ENCODE peak calls at places on chromosomes 3 and 15, in four cellular contexts. P, B, X and S are unnamed samples.

GRCh38 chr3:150005243-150006102 is 34.8 kb upstream of the PFN2 start:
- DNase-seq in P (peak), B (no peak), X (peak), S (no peak)

GRCh38 chr15:52649686-52650085 is 29.5 kb downstream of the ATOSA start:
- DNase-seq in P (no peak), B (no peak), X (no peak), S (no peak)

GRCh38 chr15:101561584-101561906 is 72.0 kb upstream of the PCSK6 start:
- DNase-seq in P (no peak), B (no peak), X (no peak), S (no peak)

GRCh38 chr3:168341192-168341816 is 245.6 kb upstream of the GOLIM4 start:
- DNase-seq in P (no peak), B (no peak), X (peak), S (no peak)

GRCh38 chr3:39378092-39378491 is 5.1 kb upstream of the SLC25A38 start:
- DNase-seq in P (peak), B (peak), X (peak), S (peak)

GRCh38 chr3:175338775-175339535 is 479.8 kb downstream of the NAALADL2 start:
- DNase-seq in P (peak), B (no peak), X (peak), S (no peak)

GRCh38 chr3:94716326-94717018 is 653.6 kb downstream of the NSUN3 start:
- DNase-seq in P (peak), B (no peak), X (peak), S (no peak)

GRCh38 chr3:114567774-114568173 is 273.9 kb downstream of the TIGIT start:
- DNase-seq in P (peak), B (no peak), X (no peak), S (no peak)

GRCh38 chr15:66706840-66707239 is 4.8 kb downstream of the SMAD6 start:
- DNase-seq in P (no peak), B (no peak), X (no peak), S (no peak)

GRCh38 chr3:4289044-4289443 is 14.1 kb upstream of the SETMAR start:
- DNase-seq in P (peak), B (no peak), X (no peak), S (no peak)

GRCh38 chr3:120182613-120183524 is 88.6 kb upstream of the GSK3B start:
- DNase-seq in P (peak), B (peak), X (peak), S (no peak)

GRCh38 chr3:79815478-79815877 is 47.7 kb upstream of the ROBO1 start:
- DNase-seq in P (no peak), B (no peak), X (no peak), S (no peak)

GRCh38 chr3:5292512-5292911 is 105.0 kb downstream of the EDEM1 start:
- DNase-seq in P (no peak), B (no peak), X (no peak), S (no peak)

DNA sequence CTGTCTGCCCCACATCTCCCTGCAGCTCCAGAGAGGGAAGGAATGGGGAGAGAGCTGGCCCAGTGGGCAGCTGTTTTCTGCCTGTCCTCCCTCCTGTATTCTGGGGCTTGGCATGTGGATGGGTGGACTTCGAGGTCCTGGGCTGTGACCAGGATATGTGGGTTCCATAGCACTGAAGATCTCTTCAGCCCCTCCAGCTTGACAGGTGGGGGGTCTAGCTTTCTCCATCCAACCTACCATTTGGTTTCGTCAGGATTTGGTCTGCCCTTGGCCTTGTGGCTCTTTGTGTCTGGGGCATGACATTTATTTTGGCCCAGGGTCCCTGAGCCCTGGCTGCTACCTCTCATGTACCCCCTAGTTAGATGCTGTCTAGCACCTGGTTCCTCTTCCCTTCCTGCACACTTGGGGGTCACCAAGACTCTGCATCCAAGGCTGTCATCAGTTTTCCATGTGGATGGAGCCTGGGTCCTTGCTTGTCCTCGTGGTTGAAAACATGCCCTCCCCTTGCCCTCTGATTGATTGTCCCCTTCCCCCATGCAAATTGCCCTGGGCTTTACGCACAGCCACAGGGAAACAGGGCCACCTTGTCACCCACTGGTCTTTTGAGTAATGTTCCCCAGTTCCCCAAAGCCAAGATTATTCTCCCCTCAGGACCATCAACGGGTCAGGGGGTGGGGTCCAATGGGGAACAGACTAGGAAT is 3.2 kb downstream of the EPHB3 start:
- DNase-seq in P (no peak), B (no peak), X (no peak), S (no peak)
- H3K9ac ChIP-seq in P (peak), B (no peak), X (peak), S (no peak)

GRCh38 chr3:134460965-134461364 is 24.8 kb downstream of the ANAPC13 start:
- DNase-seq in P (no peak), B (no peak), X (peak), S (no peak)

GRCh38 chr3:134464693-134465385 is 20.9 kb downstream of the ANAPC13 start:
- DNase-seq in P (peak), B (no peak), X (no peak), S (no peak)

GRCh38 chr3:134459506-134460041 is 26.2 kb downstream of the ANAPC13 start:
- DNase-seq in P (no peak), B (no peak), X (no peak), S (no peak)

GRCh38 chr3:134463676-134464611 is 21.8 kb downstream of the ANAPC13 start:
- DNase-seq in P (peak), B (no peak), X (no peak), S (peak)

GRCh38 chr3:134462236-134463059 is 23.3 kb downstream of the ANAPC13 start:
- DNase-seq in P (no peak), B (no peak), X (no peak), S (no peak)
- H3K27ac ChIP-seq in P (no peak), B (no peak), X (no peak), S (peak)

GRCh38 chr3:160447544-160447943 is 2.0 kb downstream of the TRIM59 start:
- DNase-seq in P (no peak), B (no peak), X (peak), S (no peak)

GRCh38 chr3:160450846-160451245 is 1.3 kb upstream of the TRIM59 start:
- DNase-seq in P (peak), B (no peak), X (peak), S (no peak)

GRCh38 chr3:160446522-160447056 is 3.0 kb downstream of the TRIM59 start:
- DNase-seq in P (no peak), B (no peak), X (no peak), S (no peak)

GRCh38 chr3:160449660-160450598 is at the start of gene TRIM59:
- DNase-seq in P (peak), B (peak), X (peak), S (peak)

GRCh38 chr3:160448845-160449659 is 534 bp downstream of the TRIM59 start:
- DNase-seq in P (no peak), B (peak), X (peak), S (peak)
- H3K4me3 ChIP-seq in P (peak), B (peak), X (peak), S (peak)

GRCh38 chr15:82831894-82832600 is 22.6 kb downstream of the WHAMM start:
- DNase-seq in P (no peak), B (no peak), X (no peak), S (no peak)
- H3K9ac ChIP-seq in P (no peak), B (no peak), X (peak), S (no peak)